ENCODE peak calls at places on chromosomes 13 and 19, in nine cellular contexts. G, P, V, X, E, M, L, Y and O are unnamed samples.

GRCh38 chr13:44259045-44260042 is 114.3 kb upstream of the SERP2 start:
- DNase-seq in M (no peak), L (no peak), X (peak), P (peak), E (peak), Y (peak), V (peak), G (no peak), O (peak)

GRCh38 chr13:32471187-32471922 is 43.4 kb upstream of the N4BP2L1 start:
- DNase-seq in X (no peak), P (peak), Y (no peak), L (no peak), G (peak), E (no peak), V (no peak), M (no peak), O (no peak)

GRCh38 chr13:33184131-33184485 is 101.4 kb downstream of the STARD13 start:
- DNase-seq in Y (no peak), V (no peak), G (no peak), M (no peak), P (no peak), X (no peak), L (no peak), E (no peak), O (no peak)

GRCh38 chr13:80438521-80438920 is 97.6 kb upstream of the SPRY2 start:
- DNase-seq in Y (no peak), V (no peak), X (no peak), M (no peak), G (no peak), E (no peak), P (no peak), L (no peak), O (no peak)

GRCh38 chr19:16180611-16181010 is 4.6 kb upstream of the FAM32A start:
- DNase-seq in V (no peak), P (no peak), Y (peak), X (no peak), L (no peak), G (no peak), M (no peak), E (no peak), O (no peak)

GRCh38 chr13:49679244-49679643 is 12.0 kb downstream of the EBPL start:
- DNase-seq in M (no peak), P (no peak), G (no peak), V (no peak), Y (no peak), L (no peak), X (no peak), E (no peak), O (no peak)

GRCh38 chr13:58979851-58980250 is 1183.9 kb downstream of the DIAPH3 start:
- DNase-seq in L (no peak), G (no peak), E (no peak), V (no peak), X (no peak), M (no peak), Y (no peak), P (no peak), O (no peak)

GRCh38 chr13:79361299-79361698 is 44.8 kb downstream of the RBM26 start:
- DNase-seq in L (no peak), V (no peak), E (no peak), G (no peak), P (no peak), X (no peak), M (no peak), Y (no peak), O (no peak)

GRCh38 chr19:49362048-49362925 is at the start of gene TEAD2:
- DNase-seq in P (no peak), X (no peak), L (peak), Y (peak), M (peak), V (no peak), E (no peak), G (no peak), O (no peak)

GRCh38 chr19:11685676-11686650 is 52.8 kb downstream of the ZNF823 start:
- DNase-seq in P (no peak), E (no peak), V (no peak), X (no peak), L (no peak), G (no peak), M (no peak), Y (no peak), O (no peak)

GRCh38 chr19:46546194-46546896 is 50.7 kb upstream of the PNMA8B start:
- DNase-seq in E (no peak), Y (peak), P (peak), M (no peak), X (no peak), G (peak), L (peak), V (no peak), O (no peak)

GRCh38 chr19:48635263-48635965 is 1.8 kb downstream of the DBP start:
- DNase-seq in E (peak), X (no peak), M (no peak), P (peak), L (peak), V (peak), Y (no peak), G (peak), O (peak)